ENCODE peak calls at places on chromosomes 11 and 22, in seven cellular contexts. M is pancreas, I is left ventricle myocardium inferior, E is GM23248, Y is right atrium auricular region, K is right cardiac atrium, X is fibroblast of lung. U is an unnamed sample.
A peak's percentile ranks its signal among the peaks of the same experiment; 100 is the strongest.

GRCh38 chr22:50004923-50005322 is 7.6 kb downstream of the IL17REL start:
- DNase-seq in M (no peak), I (no peak), E (no peak), Y (no peak), K (no peak), X (no peak), U (no peak)

GRCh38 chr11:47551086-47551485 is 1.8 kb downstream of the CELF1 start:
- DNase-seq in M (no peak), I (no peak), E (peak; percentile 64), Y (no peak), K (no peak), X (peak; percentile 46), U (no peak)

GRCh38 chr11:87356428-87356827 is 318.7 kb downstream of the TMEM135 start:
- DNase-seq in M (peak; percentile 20), I (no peak), E (no peak), Y (no peak), K (no peak), X (no peak), U (no peak)

GRCh38 chr11:67384851-67385366 is 6.9 kb upstream of the RAD9A start:
- DNase-seq in M (no peak), I (no peak), E (peak; percentile 68), Y (no peak), K (no peak), X (peak; percentile 43), U (no peak)

GRCh38 chr11:1203505-1204271 is 19.2 kb upstream of the MUC5B start:
- DNase-seq in M (peak; percentile 77), I (peak; percentile 10), E (no peak), Y (no peak), K (peak; percentile 47), X (no peak), U (peak; percentile 7)

GRCh38 chr22:19880786-19881569 is 26.3 kb upstream of the GNB1L start:
- DNase-seq in M (no peak), I (peak; percentile 64), E (peak; percentile 97), Y (peak; percentile 72), K (peak; percentile 78), X (peak; percentile 88), U (peak; percentile 51)

GRCh38 chr11:19400296-19400695 is 159.6 kb upstream of the E2F8 start:
- DNase-seq in M (no peak), I (no peak), E (no peak), Y (no peak), K (no peak), X (no peak), U (no peak)

GRCh38 chr11:128188346-128189115 is 398.8 kb downstream of the ETS1 start:
- DNase-seq in M (no peak), I (no peak), E (peak; percentile 60), Y (no peak), K (no peak), X (no peak), U (no peak)

GRCh38 chr11:102824541-102824940 is 18.9 kb downstream of the MMP3 start:
- DNase-seq in M (no peak), I (no peak), E (peak; percentile 43), Y (no peak), K (no peak), X (no peak), U (no peak)

GRCh38 chr11:88522624-88523361 is 185.3 kb upstream of the CTSC start:
- DNase-seq in M (no peak), I (no peak), E (peak; percentile 30), Y (no peak), K (no peak), X (no peak), U (no peak)

GRCh38 chr22:24068377-24068680 is 57.2 kb downstream of the CABIN1 start:
- DNase-seq in M (no peak), I (no peak), E (no peak), Y (no peak), K (no peak), X (no peak), U (no peak)

GRCh38 chr11:10543782-10544181 is 2.8 kb upstream of the RNF141 start:
- DNase-seq in M (peak; percentile 54), I (no peak), E (no peak), Y (no peak), K (no peak), X (no peak), U (no peak)

GRCh38 chr22:29106839-29107238 is 34.0 kb downstream of the KREMEN1 start:
- DNase-seq in M (no peak), I (no peak), E (no peak), Y (no peak), K (no peak), X (no peak), U (no peak)

GRCh38 chr11:105838668-105839403 is 183.2 kb downstream of the MSANTD4 start:
- DNase-seq in M (no peak), I (no peak), E (peak; percentile 19), Y (no peak), K (no peak), X (peak; percentile 42), U (no peak)

GRCh38 chr11:19072464-19072863 is 11.9 kb upstream of the MRGPRX2 start:
- DNase-seq in M (peak; percentile 69), I (no peak), E (no peak), Y (no peak), K (no peak), X (no peak), U (no peak)

GRCh38 chr22:40769761-40770160 is 49.4 kb downstream of the SLC25A17 start:
- DNase-seq in M (no peak), I (no peak), E (no peak), Y (no peak), K (no peak), X (no peak), U (no peak)

GRCh38 chr22:46737976-46738641 is at the start of gene CERK:
- DNase-seq in M (peak; percentile 89), I (peak; percentile 82), E (peak; percentile 72), Y (peak; percentile 80), K (peak; percentile 96), X (peak; percentile 76), U (peak; percentile 85)

GRCh38 chr11:16547879-16548278 is 190.6 kb upstream of the C11orf58 start:
- DNase-seq in M (no peak), I (no peak), E (no peak), Y (no peak), K (no peak), X (no peak), U (no peak)

GRCh38 chr11:117188620-117189081 is 10.1 kb downstream of the SIDT2 start:
- DNase-seq in M (no peak), I (no peak), E (no peak), Y (no peak), K (peak; percentile 77), X (no peak), U (no peak)

GRCh38 chr22:26471522-26471921 is 12.1 kb downstream of the HPS4 start:
- DNase-seq in M (no peak), I (no peak), E (peak; percentile 82), Y (no peak), K (no peak), X (peak; percentile 29), U (no peak)

GRCh38 chr22:24807284-24807950 is 1.4 kb downstream of the SGSM1 start:
- DNase-seq in M (peak; percentile 46), I (peak; percentile 32), E (no peak), Y (no peak), K (peak; percentile 83), X (peak; percentile 21), U (peak; percentile 22)

GRCh38 chr11:30735946-30736345 is 149.8 kb upstream of the MPPED2 start:
- DNase-seq in M (no peak), I (no peak), E (no peak), Y (no peak), K (no peak), X (no peak), U (no peak)

GRCh38 chr11:27795955-27796861 is 96.0 kb upstream of the BDNF start:
- DNase-seq in M (peak; percentile 23), I (peak; percentile 33), E (peak; percentile 9), Y (no peak), K (no peak), X (no peak), U (no peak)

GRCh38 chr11:82872377-82873150 is 27.7 kb downstream of the PRCP start:
- DNase-seq in M (no peak), I (no peak), E (no peak), Y (no peak), K (no peak), X (no peak), U (no peak)

GRCh38 chr22:29254283-29254653 is 13.5 kb downstream of the RHBDD3 start:
- DNase-seq in M (no peak), I (no peak), E (no peak), Y (no peak), K (no peak), X (no peak), U (no peak)

GRCh38 chr11:19938051-19938856 is 222.0 kb downstream of the DBX1 start:
- DNase-seq in M (peak; percentile 71), I (peak; percentile 27), E (peak; percentile 82), Y (no peak), K (peak; percentile 64), X (peak; percentile 65), U (no peak)

GRCh38 chr11:126307706-126308105 is 3.8 kb downstream of the DCPS start:
- DNase-seq in M (no peak), I (no peak), E (peak; percentile 68), Y (no peak), K (no peak), X (peak; percentile 66), U (no peak)

GRCh38 chr11:91946397-91947090 is 278.1 kb upstream of the FAT3 start:
- DNase-seq in M (no peak), I (no peak), E (no peak), Y (no peak), K (no peak), X (peak; percentile 64), U (no peak)

GRCh38 chr11:75280227-75280671 is 39.7 kb downstream of the TPBGL start:
- DNase-seq in M (peak; percentile 86), I (peak; percentile 75), E (peak; percentile 76), Y (peak; percentile 87), K (peak; percentile 90), X (peak; percentile 72), U (peak; percentile 78)

GRCh38 chr22:37782340-37783168 is 25.2 kb upstream of the GCAT start:
- DNase-seq in M (no peak), I (no peak), E (peak; percentile 70), Y (no peak), K (no peak), X (no peak), U (no peak)

GRCh38 chr11:13343067-13343466 is 65.5 kb downstream of the BMAL1 start:
- DNase-seq in M (no peak), I (no peak), E (no peak), Y (no peak), K (no peak), X (no peak), U (no peak)
- H3K27ac ChIP-seq in M (no peak overlapping the region), I (no peak overlapping the region), E (no peak overlapping the region), Y (no peak overlapping the region), K (no peak overlapping the region), X (no peak overlapping the region), U (no peak overlapping the region)

GRCh38 chr11:119977881-119978280 is 160.0 kb downstream of the TRIM29 start:
- DNase-seq in M (no peak), I (no peak), E (no peak), Y (no peak), K (no peak), X (no peak), U (no peak)
- H3K4me1 ChIP-seq in M (no peaks in the 10 kb centered on the region), I (peaks cover 21% of the 10 kb centered on the region), E (no peaks in the 10 kb centered on the region), Y (no peaks in the 10 kb centered on the region), K (no peaks in the 10 kb centered on the region), X (no peaks in the 10 kb centered on the region), U (no peaks in the 10 kb centered on the region)

GRCh38 chr22:39146256-39147101 is 6.0 kb downstream of the CBX7 start:
- DNase-seq in M (peak; percentile 47), I (no peak), E (peak; percentile 7), Y (no peak), K (no peak), X (no peak), U (no peak)
- H3K4me3 ChIP-seq in M (peak overlapping the region; percentile 95), I (peak overlapping the region; percentile 99), E (peak overlapping the region; percentile 89), Y (peak overlapping the region; percentile 78), K (peak overlapping the region; percentile 88), X (peak overlapping the region; percentile 42), U (peak overlapping the region; percentile 96)

GRCh38 chr11:61923166-61924015 is 6.0 kb upstream of the RAB3IL1 start:
- DNase-seq in M (no peak), I (peak; percentile 79), E (peak; percentile 72), Y (peak; percentile 90), K (peak; percentile 89), X (peak; percentile 73), U (peak; percentile 83)
- H3K27ac ChIP-seq in M (peak overlapping the region; percentile 66), I (peak overlapping the region; percentile 94), E (peak overlapping the region; percentile 34), Y (peak overlapping the region; percentile 87), K (peak overlapping the region; percentile 86), X (peak overlapping the region; percentile 24), U (peak overlapping the region; percentile 95)